ENCODE peak calls at places on chromosomes 2 and 18, in ten cellular contexts. L, K, U, C, R, T, Q, N, H and V are unnamed samples.

GRCh38 chr2:10550206-10551001 is 102.3 kb upstream of the ODC1 start:
- DNase-seq in L (no peak), K (no peak), U (no peak), C (no peak), R (no peak), T (no peak), Q (no peak), N (no peak), H (no peak), V (no peak)

GRCh38 chr2:146579154-146579930 is 1265.5 kb upstream of the ACVR2A start:
- DNase-seq in L (no peak), K (peak), U (no peak), C (no peak), R (no peak), T (no peak), Q (no peak), N (no peak), H (peak), V (peak)

GRCh38 chr18:70288851-70289328 is at the start of gene SOCS6:
- DNase-seq in L (peak), K (peak), U (peak), C (peak), R (no peak), T (peak), Q (peak), N (peak), H (no peak), V (peak)

GRCh38 chr2:238425979-238426567 is 654 bp upstream of the ASB1 start:
- DNase-seq in L (no peak), K (peak), U (no peak), C (peak), R (no peak), T (no peak), Q (no peak), N (no peak), H (peak), V (peak)

GRCh38 chr2:17242813-17243485 is 275.3 kb downstream of the RAD51AP2 start:
- DNase-seq in L (no peak), K (no peak), U (no peak), C (no peak), R (no peak), T (no peak), Q (no peak), N (no peak), H (no peak), V (no peak)

GRCh38 chr2:215060851-215061541 is 77.4 kb downstream of the ABCA12 start:
- DNase-seq in L (peak), K (peak), U (no peak), C (no peak), R (no peak), T (no peak), Q (no peak), N (no peak), H (no peak), V (no peak)

GRCh38 chr2:28810384-28811285 is at the start of gene SPDYA:
- DNase-seq in L (no peak), K (peak), U (peak), C (peak), R (peak), T (peak), Q (peak), N (no peak), H (peak), V (peak)

GRCh38 chr2:197893403-197894177 is 89.2 kb downstream of the PLCL1 start:
- DNase-seq in L (no peak), K (no peak), U (no peak), C (no peak), R (no peak), T (peak), Q (no peak), N (no peak), H (no peak), V (no peak)

GRCh38 chr2:145800201-145801091 is 1280.5 kb upstream of the ZEB2 start:
- DNase-seq in L (no peak), K (peak), U (peak), C (no peak), R (no peak), T (no peak), Q (no peak), N (no peak), H (peak), V (no peak)

GRCh38 chr2:241584446-241584845 is 25.9 kb downstream of the BOK start:
- DNase-seq in L (no peak), K (peak), U (no peak), C (no peak), R (no peak), T (no peak), Q (no peak), N (peak), H (peak), V (peak)

GRCh38 chr18:39994521-39994920 is 1960.5 kb upstream of the PIK3C3 start:
- DNase-seq in L (no peak), K (peak), U (no peak), C (no peak), R (no peak), T (no peak), Q (no peak), N (no peak), H (no peak), V (no peak)

GRCh38 chr2:73266061-73266891 is 18.0 kb downstream of the FBXO41 start:
- DNase-seq in L (no peak), K (no peak), U (no peak), C (no peak), R (no peak), T (no peak), Q (no peak), N (no peak), H (no peak), V (peak)

GRCh38 chr2:85770369-85770768 is 16.6 kb downstream of the ATOH8 start:
- DNase-seq in L (no peak), K (no peak), U (no peak), C (no peak), R (no peak), T (no peak), Q (no peak), N (no peak), H (no peak), V (peak)

GRCh38 chr18:950882-951539 is 46.3 kb downstream of the ADCYAP1 start:
- DNase-seq in L (no peak), K (no peak), U (no peak), C (no peak), R (no peak), T (no peak), Q (no peak), N (no peak), H (no peak), V (no peak)

GRCh38 chr2:24919977-24920812 is at the start of gene ADCY3:
- DNase-seq in L (peak), K (peak), U (no peak), C (peak), R (peak), T (peak), Q (peak), N (no peak), H (peak), V (peak)

GRCh38 chr2:109098251-109098920 is 30.6 kb upstream of the SH3RF3 start:
- DNase-seq in L (no peak), K (peak), U (no peak), C (no peak), R (no peak), T (no peak), Q (no peak), N (no peak), H (no peak), V (peak)

GRCh38 chr2:229313591-229313990 is 42.5 kb upstream of the PID1 start:
- DNase-seq in L (no peak), K (peak), U (no peak), C (no peak), R (no peak), T (no peak), Q (no peak), N (peak), H (no peak), V (peak)